ENCODE peak calls at places on chromosomes 3 and 15, in four cellular contexts. F, Y, G and J are unnamed samples. For H3K4me1, the result is how much of the 10 kb centered on the place peaks cover.

GRCh38 chr3:73453676-73454075 is 171.1 kb downstream of the PDZRN3 start:
- DNase-seq in F (no peak), Y (no peak), G (no peak), J (no peak)

GRCh38 chr3:56672-57071 is 139.9 kb upstream of the CHL1 start:
- DNase-seq in F (no peak), Y (no peak), G (no peak), J (no peak)

GRCh38 chr3:148642214-148642613 is 55.5 kb upstream of the AGTR1 start:
- DNase-seq in F (no peak), Y (no peak), G (no peak), J (no peak)

GRCh38 chr15:85771276-85771675 is 23.4 kb downstream of the KLHL25 start:
- DNase-seq in F (no peak), Y (no peak), G (no peak), J (no peak)

GRCh38 chr15:23569513-23569912 is 4.0 kb downstream of the MKRN3 start:
- DNase-seq in F (no peak), Y (no peak), G (no peak), J (no peak)

GRCh38 chr15:45134682-45135604 is 5.1 kb downstream of the DUOX1 start:
- DNase-seq in F (no peak), Y (peak), G (no peak), J (no peak)

GRCh38 chr3:138694287-138695007 is 85.9 kb downstream of the FAIM start:
- DNase-seq in F (no peak), Y (no peak), G (no peak), J (no peak)

GRCh38 chr3:116034797-116035196 is 410.5 kb downstream of the LSAMP start:
- DNase-seq in F (no peak), Y (no peak), G (no peak), J (no peak)

GRCh38 chr3:178203650-178204049 is 332.6 kb upstream of the KCNMB2 start:
- DNase-seq in F (no peak), Y (no peak), G (no peak), J (no peak)

GRCh38 chr15:97904196-97904572 is 56.3 kb upstream of the ARRDC4 start:
- DNase-seq in F (no peak), Y (peak), G (peak), J (peak)

GRCh38 chr15:81751321-81751720 is 294.5 kb downstream of the MEX3B start:
- DNase-seq in F (no peak), Y (no peak), G (no peak), J (no peak)
- H3K4me1 ChIP-seq in F (under half), Y (under half), G (under half), J (under half)

GRCh38 chr3:37031115-37031682 is 37.9 kb downstream of the MLH1 start:
- DNase-seq in F (no peak), Y (peak), G (no peak), J (peak)
- H3K4me1 ChIP-seq in F (half or more), Y (under half), G (under half), J (under half)

DNA sequence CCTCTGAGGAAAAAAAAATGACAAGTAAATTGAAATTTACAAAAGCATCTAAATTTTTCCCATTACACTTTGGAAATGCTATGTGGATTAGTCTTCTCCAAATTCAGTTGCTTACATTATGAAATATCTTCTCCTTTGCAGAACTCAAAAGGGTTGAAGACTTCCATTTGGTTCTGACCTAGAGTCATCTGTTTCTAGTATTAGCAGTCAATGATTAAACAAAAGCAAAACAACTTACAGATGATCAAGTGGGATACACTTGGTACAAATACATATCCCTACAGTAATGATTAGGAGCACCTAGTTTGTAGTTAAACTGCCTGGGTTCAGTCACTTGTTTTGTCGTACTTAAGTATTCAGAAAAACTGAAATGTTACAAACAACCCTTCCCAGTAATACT is 136.2 kb downstream of the MBNL1 start:
- DNase-seq in F (no peak), Y (no peak), G (no peak), J (no peak)
- H3K4me1 ChIP-seq in F (half or more), Y (under half), G (half or more), J (half or more)

GRCh38 chr3:87437765-87438164 is 161.4 kb upstream of the POU1F1 start:
- DNase-seq in F (no peak), Y (no peak), G (no peak), J (no peak)

GRCh38 chr3:87436781-87437543 is 160.6 kb upstream of the POU1F1 start:
- DNase-seq in F (no peak), Y (no peak), G (no peak), J (no peak)

DNA sequence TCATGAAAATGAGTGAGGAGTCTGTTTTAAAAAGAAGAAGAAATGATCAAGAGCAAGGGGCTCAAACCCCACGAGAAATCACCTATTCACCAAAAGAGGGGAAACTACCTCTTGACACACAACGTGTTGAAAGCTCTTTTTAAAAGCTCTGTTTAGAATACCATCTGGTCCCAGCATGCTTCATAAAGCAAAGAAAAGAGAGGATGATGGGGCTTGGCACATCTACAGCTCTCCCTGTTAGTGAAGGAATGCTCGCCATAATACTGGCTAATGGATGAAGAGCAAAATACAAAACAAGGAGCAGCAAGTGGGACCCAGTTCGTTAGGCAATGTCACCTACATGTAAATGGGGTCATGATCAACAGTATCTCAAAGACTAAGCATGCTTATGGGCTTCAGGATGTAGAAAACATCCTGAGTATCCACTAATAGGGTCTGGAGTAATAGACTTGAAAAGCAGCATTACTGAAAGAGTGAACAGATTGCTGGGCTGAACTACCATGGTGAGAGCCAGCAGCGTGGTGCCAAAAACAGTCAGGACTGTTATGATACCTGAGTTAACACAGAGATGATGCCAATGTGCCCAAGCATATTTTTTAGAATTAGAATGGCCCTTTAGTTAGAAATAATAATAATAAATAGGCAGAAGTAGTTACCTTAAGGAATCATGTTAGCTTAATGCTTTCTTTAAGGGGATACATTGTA is 159.7 kb upstream of the POU1F1 start:
- DNase-seq in F (no peak), Y (no peak), G (no peak), J (no peak)
- H3K4me1 ChIP-seq in F (under half), Y (under half), G (under half), J (under half)

GRCh38 chr3:60161334-60161733 is 1089.9 kb downstream of the FHIT start:
- DNase-seq in F (no peak), Y (no peak), G (no peak), J (no peak)

GRCh38 chr3:60160792-60161175 is 1090.5 kb downstream of the FHIT start:
- DNase-seq in F (no peak), Y (no peak), G (no peak), J (no peak)

DNA sequence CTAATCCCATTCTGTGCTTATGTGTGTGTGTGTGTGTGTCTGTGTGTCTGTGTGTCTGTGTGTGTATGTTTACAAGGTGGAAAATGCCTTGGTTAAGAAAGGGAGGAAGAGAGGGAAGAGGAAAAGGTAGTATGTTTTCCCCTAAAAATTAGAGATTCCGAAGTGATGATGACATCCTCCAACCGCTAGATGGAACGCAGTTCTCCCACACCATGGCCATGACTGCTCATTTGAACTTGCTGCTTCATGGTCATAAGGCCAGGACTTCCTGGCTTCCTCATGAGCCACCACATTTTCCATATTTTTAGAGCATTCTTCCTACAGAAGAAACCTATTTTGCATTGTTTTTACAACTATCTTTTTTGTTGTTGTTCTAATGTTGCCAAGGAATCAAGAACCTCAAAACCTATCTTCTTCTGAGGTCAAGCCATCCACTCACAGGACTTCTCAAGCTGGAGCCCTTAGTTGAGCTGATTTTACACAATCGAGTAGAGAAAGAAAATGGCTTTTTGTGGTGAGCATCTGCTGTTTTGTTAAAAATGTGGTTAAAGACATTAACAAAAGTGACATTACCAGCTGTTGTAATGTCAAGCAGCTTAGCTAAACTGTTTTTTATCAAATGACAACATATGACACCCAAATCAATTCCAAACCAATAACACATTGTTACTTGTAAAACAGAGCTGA is 1091.0 kb downstream of the FHIT start:
- DNase-seq in F (no peak), Y (no peak), G (no peak), J (no peak)
- H3K4me1 ChIP-seq in F (under half), Y (under half), G (under half), J (under half)

GRCh38 chr3:71245971-71246860 is 337.3 kb downstream of the FOXP1 start:
- DNase-seq in F (no peak), Y (peak), G (no peak), J (no peak)

GRCh38 chr3:71243230-71243629 is 340.3 kb downstream of the FOXP1 start:
- DNase-seq in F (no peak), Y (no peak), G (no peak), J (no peak)

GRCh38 chr3:71241981-71242552 is 341.5 kb downstream of the FOXP1 start:
- DNase-seq in F (no peak), Y (no peak), G (no peak), J (no peak)

GRCh38 chr3:71245052-71245488 is 338.5 kb downstream of the FOXP1 start:
- DNase-seq in F (no peak), Y (peak), G (no peak), J (peak)

DNA sequence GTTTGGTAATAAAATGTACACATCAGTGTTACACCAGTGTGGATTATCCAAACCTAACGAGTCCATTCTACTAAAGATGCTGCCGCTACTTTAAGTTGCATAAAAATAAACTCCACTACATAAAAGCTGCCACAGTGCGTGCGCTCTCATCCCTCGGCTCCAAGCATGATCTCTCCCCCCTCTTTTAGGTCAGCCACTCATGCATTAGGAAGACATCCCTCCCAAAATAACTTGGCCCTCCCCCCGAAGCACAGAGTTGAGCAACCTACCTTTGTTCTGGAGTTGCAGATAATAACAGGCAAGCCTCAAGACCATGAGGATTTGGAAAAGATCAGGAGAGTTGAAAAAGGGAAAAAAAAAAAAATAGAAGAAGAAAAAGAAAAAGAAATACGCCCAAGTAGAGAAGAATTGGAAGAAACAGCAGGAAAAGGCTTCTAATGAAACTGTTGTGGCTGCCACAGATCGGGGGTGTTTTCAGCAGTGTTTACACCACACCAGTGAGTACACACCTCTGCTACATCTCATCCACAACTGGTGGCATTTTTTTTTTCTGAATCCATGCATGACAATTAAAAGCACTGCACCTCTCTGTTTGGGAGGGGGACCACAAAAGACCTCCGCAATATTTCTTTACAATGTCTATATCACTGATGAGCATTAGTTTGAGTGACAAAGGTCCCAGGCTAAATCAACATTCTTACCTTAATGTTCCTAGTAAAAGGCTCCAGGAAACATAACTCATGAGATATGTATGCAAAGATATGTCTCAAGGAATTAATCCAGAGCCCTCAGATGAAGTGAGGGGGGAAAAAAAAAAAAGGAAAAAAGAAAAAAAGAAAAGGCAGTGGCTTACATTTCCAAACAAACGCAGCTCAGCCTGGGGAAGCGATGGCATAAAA is 339.1 kb downstream of the FOXP1 start:
- DNase-seq in F (no peak), Y (no peak), G (no peak), J (peak)
- H3K4me1 ChIP-seq in F (half or more), Y (under half), G (under half), J (under half)

DNA sequence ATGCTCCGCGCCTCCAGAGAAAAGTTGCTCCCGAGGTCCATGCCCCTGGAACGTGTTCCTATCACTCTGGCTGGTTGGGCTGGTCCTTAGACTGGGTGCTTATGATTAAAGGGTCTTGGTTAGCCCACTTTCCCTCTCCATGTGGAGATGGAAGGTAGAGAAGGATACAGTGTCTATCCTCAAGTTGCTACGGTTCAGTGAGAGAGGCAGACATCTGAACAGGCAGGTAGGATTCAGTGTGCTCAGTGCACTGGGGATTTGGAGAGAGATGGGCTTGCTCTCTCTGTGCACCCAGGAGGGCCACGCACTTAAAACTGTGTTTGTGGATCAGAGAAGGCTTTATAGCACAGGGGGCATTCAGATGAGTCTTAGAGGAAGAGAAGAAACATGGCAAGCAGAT is 63.0 kb downstream of the RPL39L start:
- DNase-seq in F (no peak), Y (no peak), G (no peak), J (no peak)
- H3K4me1 ChIP-seq in F (under half), Y (under half), G (under half), J (under half)

GRCh38 chr15:65521355-65521754 is 3.9 kb upstream of the DPP8 start:
- DNase-seq in F (no peak), Y (no peak), G (no peak), J (no peak)

GRCh38 chr15:65519781-65520299 is 2.4 kb upstream of the DPP8 start:
- DNase-seq in F (no peak), Y (no peak), G (no peak), J (no peak)

GRCh38 chr15:65518633-65519285 is 1.3 kb upstream of the DPP8 start:
- DNase-seq in F (no peak), Y (no peak), G (no peak), J (no peak)

GRCh38 chr15:65517866-65518207 is 348 bp upstream of the DPP8 start:
- DNase-seq in F (no peak), Y (no peak), G (no peak), J (no peak)

GRCh38 chr15:65516997-65517865 is at the start of gene DPP8:
- DNase-seq in F (peak), Y (peak), G (peak), J (peak)
- H3K4me1 ChIP-seq in F (under half), Y (under half), G (under half), J (under half)